ENCODE peak calls at places on chromosome 5, in seven cellular contexts. N is tibial artery, F is adrenal gland, E is lower lobe of right lung, S is heart right ventricle, W is tibial nerve, J is uterus. T is an unnamed sample.

GRCh38 chr5:168012006-168012405 is 279.4 kb upstream of the WWC1 start:
- DNase-seq in F (no peak), W (no peak), N (no peak), J (no peak), E (no peak), S (no peak), T (no peak)

GRCh38 chr5:169173372-169173771 is 127.6 kb downstream of the SLIT3 start:
- DNase-seq in E (no peak), W (no peak), F (no peak), J (no peak), S (no peak), N (no peak), T (no peak)

GRCh38 chr5:133993152-133993548 is 11.6 kb downstream of the VDAC1 start:
- DNase-seq in F (no peak), S (no peak), E (no peak), N (no peak), W (no peak), J (no peak), T (no peak)

GRCh38 chr5:139745800-139746690 is 49.6 kb upstream of the PSD2 start:
- DNase-seq in W (peak), J (peak), N (peak), E (peak), F (peak), S (peak), T (peak)

GRCh38 chr5:122202952-122203351 is 73.6 kb downstream of the ZNF474 start:
- DNase-seq in N (no peak), F (no peak), E (no peak), J (no peak), W (no peak), S (no peak), T (no peak)

GRCh38 chr5:112703866-112704820 is 33.5 kb upstream of the APC start:
- DNase-seq in F (peak), J (no peak), W (peak), S (peak), N (no peak), E (no peak), T (peak)

GRCh38 chr5:141172381-141173204 is at the start of gene PCDHB7:
- DNase-seq in F (no peak), E (no peak), S (peak), J (peak), N (no peak), W (no peak), T (no peak)

GRCh38 chr5:95358320-95358719 is 32.8 kb upstream of the FAM81B start:
- DNase-seq in F (no peak), S (no peak), W (no peak), E (no peak), N (no peak), J (no peak), T (no peak)

GRCh38 chr5:122099060-122099790 is 21.2 kb upstream of the LOX start:
- DNase-seq in N (no peak), J (no peak), E (no peak), S (no peak), F (peak), W (no peak), T (no peak)

GRCh38 chr5:370959-371810 is 49.7 kb downstream of the AHRR start:
- DNase-seq in F (no peak), W (peak), N (peak), E (peak), S (peak), J (no peak), T (peak)

GRCh38 chr5:157050050-157050449 is 8.9 kb downstream of the HAVCR1 start:
- DNase-seq in N (no peak), W (no peak), F (no peak), S (no peak), E (no peak), J (no peak), T (no peak)

GRCh38 chr5:151139015-151139414 is 18.6 kb downstream of the ANXA6 start:
- DNase-seq in F (no peak), E (no peak), J (no peak), W (no peak), N (no peak), S (no peak), T (no peak)

GRCh38 chr5:23139338-23140171 is 286.4 kb upstream of the CDH12 start:
- DNase-seq in J (no peak), W (no peak), E (no peak), S (no peak), N (no peak), F (no peak), T (no peak)

GRCh38 chr5:40221796-40222195 is 457.9 kb upstream of the PTGER4 start:
- DNase-seq in W (no peak), J (no peak), E (no peak), N (no peak), F (no peak), S (no peak), T (no peak)

GRCh38 chr5:154575869-154576806 is 98.1 kb upstream of the HAND1 start:
- DNase-seq in N (no peak), F (no peak), S (no peak), W (no peak), E (no peak), J (no peak), T (no peak)

GRCh38 chr5:122726990-122727616 is 47.8 kb upstream of the SNX2 start:
- DNase-seq in F (no peak), S (no peak), W (no peak), E (no peak), J (no peak), N (no peak), T (no peak)

GRCh38 chr5:93579561-93580386 is 1.2 kb downstream of the NR2F1-AS1 start:
- DNase-seq in S (no peak), N (no peak), W (no peak), F (no peak), E (peak), J (peak), T (no peak)

GRCh38 chr5:93126634-93127033 is 454.4 kb downstream of the NR2F1-AS1 start:
- DNase-seq in W (no peak), E (no peak), N (no peak), J (no peak), F (no peak), S (no peak), T (no peak)

GRCh38 chr5:111345731-111346130 is 121.5 kb downstream of the CAMK4 start:
- DNase-seq in J (no peak), W (no peak), S (no peak), F (no peak), E (no peak), N (no peak), T (no peak)

GRCh38 chr5:151198861-151199260 is 25.0 kb downstream of the CCDC69 start:
- DNase-seq in F (no peak), J (no peak), W (no peak), N (no peak), S (no peak), E (no peak), T (peak)

GRCh38 chr5:145752947-145753346 is 82.2 kb downstream of the PRELID2 start:
- DNase-seq in F (no peak), N (no peak), J (no peak), S (no peak), W (no peak), E (no peak), T (no peak)

GRCh38 chr5:72412283-72413055 is 92.3 kb downstream of the PTCD2 start:
- DNase-seq in S (no peak), N (no peak), W (no peak), J (no peak), F (no peak), E (no peak), T (no peak)

GRCh38 chr5:115810776-115811175 is 5.7 kb downstream of the CDO1 start:
- DNase-seq in N (no peak), S (no peak), F (no peak), E (no peak), J (no peak), W (no peak), T (no peak)

GRCh38 chr5:7794823-7795222 is 56.1 kb downstream of the CFAP90 start:
- DNase-seq in S (no peak), J (no peak), E (no peak), F (no peak), N (no peak), W (no peak), T (no peak)

GRCh38 chr5:173523388-173523787 is 93.1 kb downstream of the BOD1 start:
- DNase-seq in F (no peak), E (no peak), J (no peak), N (no peak), S (no peak), W (no peak), T (no peak)

GRCh38 chr5:122882836-122883235 is 37.4 kb downstream of the SNX24 start:
- DNase-seq in S (no peak), J (no peak), F (no peak), N (no peak), W (no peak), E (no peak), T (no peak)

GRCh38 chr5:178548751-178549150 is 41.4 kb downstream of the COL23A1 start:
- DNase-seq in W (no peak), E (no peak), F (no peak), S (no peak), J (no peak), N (peak), T (no peak)

GRCh38 chr5:52725065-52725746 is 62.5 kb upstream of the ITGA1 start:
- DNase-seq in W (no peak), N (no peak), J (no peak), S (peak), F (peak), E (no peak), T (no peak)

GRCh38 chr5:112013660-112014059 is 256.7 kb upstream of the NREP start:
- DNase-seq in S (no peak), F (no peak), W (no peak), J (no peak), E (no peak), N (no peak), T (no peak)

GRCh38 chr5:88772047-88772446 is 110.9 kb downstream of the MEF2C start:
- DNase-seq in W (no peak), N (no peak), S (no peak), J (no peak), E (no peak), F (no peak), T (no peak)

GRCh38 chr5:111453290-111453689 is 59.0 kb downstream of the STARD4 start:
- DNase-seq in S (no peak), F (no peak), W (no peak), N (no peak), J (no peak), E (no peak), T (no peak)

GRCh38 chr5:90287031-90287430 is 122.5 kb downstream of the CETN3 start:
- DNase-seq in J (no peak), E (no peak), S (no peak), W (no peak), F (no peak), N (no peak), T (no peak)

GRCh38 chr5:103031607-103032006 is 88.3 kb downstream of the GIN1 start:
- DNase-seq in F (no peak), J (no peak), S (no peak), N (no peak), E (no peak), W (no peak), T (no peak)

GRCh38 chr5:124060010-124060409 is 548.0 kb downstream of the CSNK1G3 start:
- DNase-seq in S (no peak), E (no peak), J (no peak), N (no peak), F (no peak), W (no peak), T (no peak)

GRCh38 chr5:177454397-177455035 is 7.9 kb downstream of the PRR7 start:
- DNase-seq in E (peak), S (peak), F (peak), W (peak), J (peak), N (peak), T (peak)

GRCh38 chr5:104513194-104513602 is 950.6 kb upstream of the NUDT12 start:
- DNase-seq in F (peak), W (no peak), J (no peak), E (no peak), N (no peak), S (no peak), T (no peak)

GRCh38 chr5:14306415-14306814 is 163.3 kb downstream of the TRIO start:
- DNase-seq in F (no peak), N (no peak), S (no peak), J (no peak), W (no peak), E (no peak), T (no peak)

DNA sequence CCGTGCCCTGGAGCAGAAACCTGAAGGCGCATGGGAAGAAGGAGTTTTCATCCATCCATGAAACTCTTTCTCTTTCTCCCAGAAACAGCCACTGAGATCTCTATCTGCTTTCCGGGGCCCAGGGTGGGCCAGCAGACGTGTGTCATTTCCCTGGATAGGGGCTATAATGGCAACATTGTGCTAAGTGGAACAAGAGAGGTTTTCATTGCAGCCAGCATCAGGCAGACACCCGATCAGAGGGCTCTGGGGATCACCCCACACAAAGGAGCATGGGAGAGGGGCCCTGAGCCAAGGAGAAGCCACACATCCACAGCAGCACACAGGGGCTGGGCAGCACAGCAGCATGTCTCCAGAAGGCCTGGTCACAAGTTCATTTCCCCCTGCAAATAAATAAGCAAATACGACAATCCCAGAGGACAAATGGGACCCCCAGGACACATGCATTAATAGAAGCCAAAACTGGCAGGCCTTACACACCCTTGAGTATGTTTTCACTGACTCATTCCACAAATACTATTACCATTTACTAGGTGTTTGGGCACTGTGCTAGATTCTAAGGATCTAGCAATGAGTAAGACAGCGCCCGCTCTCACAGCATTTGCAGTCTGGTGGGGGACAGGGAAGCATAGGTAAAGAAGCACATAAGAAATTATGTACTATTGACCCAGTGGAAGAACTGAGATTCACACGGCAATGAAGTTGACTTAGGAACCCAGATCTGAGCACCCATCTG is 4.3 kb upstream of the AFAP1L1 start:
- DNase-seq in E (no peak), S (no peak), J (no peak), N (no peak), W (no peak), F (no peak), T (no peak)
- H3K27ac ChIP-seq in E (no peak), S (no peak), J (no peak), N (no peak), W (peak), F (no peak), T (no peak)

GRCh38 chr5:78527925-78528324 is 120.6 kb downstream of the LHFPL2 start:
- DNase-seq in W (no peak), F (no peak), J (no peak), E (no peak), S (no peak), N (no peak), T (no peak)
- TF ChIP-seq CTCF in W (no peak), F (no peak), J (no peak), E (no peak), S (no peak), N (no peak), T (no peak)

GRCh38 chr5:136028782-136029742 is at the start of gene TGFBI:
- DNase-seq in S (peak), N (peak), J (peak), F (peak), W (peak), E (peak), T (peak)

GRCh38 chr5:136030252-136030651 is 1.5 kb downstream of the TGFBI start:
- DNase-seq in E (no peak), F (no peak), N (no peak), J (no peak), W (no peak), S (no peak), T (no peak)

GRCh38 chr5:136027316-136027715 is 1.5 kb upstream of the TGFBI start:
- DNase-seq in N (no peak), J (no peak), S (no peak), F (no peak), E (no peak), W (no peak), T (no peak)

GRCh38 chr5:136026636-136027035 is 2.2 kb upstream of the TGFBI start:
- DNase-seq in N (no peak), J (no peak), F (no peak), S (no peak), W (no peak), E (no peak), T (no peak)

DNA sequence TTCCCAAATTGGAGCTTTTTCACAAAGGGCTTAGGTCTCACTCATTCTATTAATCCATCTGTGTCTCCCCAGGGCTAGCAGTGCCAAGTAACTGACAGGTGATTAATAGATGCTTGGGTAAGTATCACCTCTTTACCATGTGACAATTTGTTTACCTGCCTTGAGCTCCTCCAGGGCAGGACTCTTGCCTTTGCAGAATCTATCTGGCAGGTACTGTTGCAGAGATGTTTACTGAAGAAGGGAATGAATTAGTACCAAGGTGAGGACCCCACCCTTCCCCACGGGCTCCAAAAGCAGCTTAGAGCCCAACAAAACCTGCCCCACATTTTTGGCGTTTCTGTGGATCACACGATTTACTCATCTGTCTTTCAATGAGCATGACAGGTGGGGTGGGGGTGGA is 698 bp upstream of the TGFBI start:
- DNase-seq in W (no peak), S (no peak), F (no peak), E (no peak), N (no peak), J (no peak), T (no peak)
- H3K4me3 ChIP-seq in W (no peak), S (no peak), F (no peak), E (no peak), N (no peak), J (no peak), T (no peak)

GRCh38 chr5:73451218-73452130 is 2.9 kb upstream of the FOXD1 start:
- DNase-seq in W (no peak), S (peak), J (peak), E (peak), F (no peak), N (peak), T (no peak)

GRCh38 chr5:73450672-73451217 is 2.2 kb upstream of the FOXD1 start:
- DNase-seq in J (no peak), F (no peak), W (no peak), S (no peak), N (no peak), E (no peak), T (no peak)

GRCh38 chr5:73454379-73455036 is 5.9 kb upstream of the FOXD1 start:
- DNase-seq in F (no peak), S (no peak), N (no peak), J (no peak), W (no peak), E (no peak), T (no peak)

GRCh38 chr5:73450041-73450598 is 1.5 kb upstream of the FOXD1 start:
- DNase-seq in S (no peak), W (no peak), E (no peak), N (no peak), F (no peak), J (no peak), T (no peak)

DNA sequence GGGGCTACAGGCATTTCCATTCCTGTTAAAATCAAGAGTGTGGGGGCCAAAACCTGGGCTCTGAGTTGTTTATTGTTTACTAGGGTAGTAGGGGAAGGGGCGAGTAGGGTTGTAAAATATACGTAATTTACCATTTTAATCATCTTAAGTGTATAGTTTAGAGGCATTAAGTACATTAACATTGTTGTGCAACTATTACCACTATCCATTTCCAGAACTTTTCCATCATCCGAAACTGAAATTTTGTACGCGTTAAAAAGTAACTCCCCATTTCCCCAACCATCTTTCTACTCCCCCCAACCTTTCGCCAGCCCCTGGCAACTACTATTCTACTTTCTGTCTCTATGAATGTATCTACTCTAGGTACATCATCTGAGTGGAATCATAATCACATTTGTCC is 3.6 kb upstream of the FOXD1 start:
- DNase-seq in E (no peak), N (no peak), S (no peak), J (no peak), W (no peak), F (no peak), T (no peak)
- H3K27ac ChIP-seq in E (no peak), N (no peak), S (no peak), J (no peak), W (no peak), F (no peak), T (no peak)

GRCh38 chr5:6760003-6760402 is 46.8 kb downstream of the TENT4A start:
- DNase-seq in J (no peak), N (no peak), F (no peak), W (no peak), E (no peak), S (no peak), T (no peak)

GRCh38 chr5:6760636-6761035 is 47.4 kb downstream of the TENT4A start:
- DNase-seq in J (no peak), E (peak), N (no peak), W (peak), S (no peak), F (peak), T (no peak)

GRCh38 chr5:6758201-6758600 is 45.0 kb downstream of the TENT4A start:
- DNase-seq in W (no peak), F (no peak), E (no peak), J (no peak), S (no peak), N (no peak), T (no peak)

GRCh38 chr5:6758706-6759105 is 45.5 kb downstream of the TENT4A start:
- DNase-seq in W (no peak), E (no peak), F (no peak), S (no peak), N (no peak), J (no peak), T (no peak)

DNA sequence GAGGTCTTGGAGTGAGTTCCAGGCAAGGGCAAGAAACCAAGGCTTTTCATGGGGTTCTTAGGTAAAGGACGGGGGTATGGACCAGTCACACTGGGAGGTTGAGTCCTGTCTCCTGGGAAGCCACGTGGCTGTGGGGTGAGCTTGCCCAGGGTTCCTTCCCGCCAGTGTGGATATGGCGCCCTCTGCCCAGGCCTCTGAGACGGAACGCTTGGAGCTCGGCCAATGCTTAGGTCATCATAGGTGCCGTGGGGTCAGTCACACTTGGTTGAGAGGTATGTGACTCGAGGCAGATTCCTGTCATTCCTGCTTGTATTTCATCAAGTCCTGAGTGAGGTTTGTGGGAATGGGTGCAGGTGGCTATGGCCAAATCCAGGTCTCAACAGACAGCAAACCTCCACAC is 46.2 kb downstream of the TENT4A start:
- DNase-seq in N (no peak), F (no peak), W (no peak), E (no peak), J (no peak), S (no peak), T (no peak)
- TF ChIP-seq CTCF in N (no peak), F (no peak), W (no peak), E (no peak), J (no peak), S (no peak), T (no peak)

GRCh38 chr5:175821790-175822211 is 49.6 kb upstream of the CPLX2 start:
- DNase-seq in N (no peak), J (no peak), F (no peak), S (no peak), W (no peak), E (no peak), T (no peak)
- H3K4me3 ChIP-seq in N (no peak), J (no peak), F (no peak), S (no peak), W (no peak), E (no peak), T (no peak)